ENCODE peak calls at places on chromosomes 16 and 17, in six cellular contexts. One of them, this sample, is unnamed.

GRCh38 chr16:22816475-22816874 is 2.5 kb downstream of the HS3ST2 start:
- DNase-seq in A549: peak
- DNase-seq in HepG2: no peak
- DNase-seq in K562: no peak
- DNase-seq in endothelial cell of umbilical vein: no peak
- DNase-seq in GM12878: no peak
- DNase-seq in this sample: no peak

GRCh38 chr16:71896688-71897368 is 1.5 kb downstream of the IST1 start:
- DNase-seq in A549: no peak
- DNase-seq in HepG2: no peak
- DNase-seq in K562: no peak
- DNase-seq in endothelial cell of umbilical vein: no peak
- DNase-seq in GM12878: no peak
- DNase-seq in this sample: peak

GRCh38 chr17:3929764-3930163 is 13.5 kb upstream of the P2RX1 start:
- DNase-seq in A549: no peak
- DNase-seq in HepG2: no peak
- DNase-seq in K562: no peak
- DNase-seq in endothelial cell of umbilical vein: no peak
- DNase-seq in GM12878: no peak
- DNase-seq in this sample: no peak

GRCh38 chr16:28131210-28131609 is 67.7 kb upstream of the GSG1L start:
- DNase-seq in A549: no peak
- DNase-seq in HepG2: no peak
- DNase-seq in K562: no peak
- DNase-seq in endothelial cell of umbilical vein: no peak
- DNase-seq in GM12878: no peak
- DNase-seq in this sample: no peak

GRCh38 chr17:49291929-49292328 is 61.3 kb upstream of the PHOSPHO1 start:
- DNase-seq in A549: no peak
- DNase-seq in HepG2: no peak
- DNase-seq in K562: no peak
- DNase-seq in endothelial cell of umbilical vein: no peak
- DNase-seq in GM12878: no peak
- DNase-seq in this sample: no peak

GRCh38 chr16:53099318-53100130 is 44.7 kb downstream of the CHD9 start:
- DNase-seq in A549: peak
- DNase-seq in HepG2: peak
- DNase-seq in K562: peak
- DNase-seq in endothelial cell of umbilical vein: peak
- DNase-seq in GM12878: peak
- DNase-seq in this sample: peak

GRCh38 chr17:31548709-31549108 is 157.2 kb downstream of the RAB11FIP4 start:
- DNase-seq in A549: no peak
- DNase-seq in HepG2: no peak
- DNase-seq in K562: peak
- DNase-seq in endothelial cell of umbilical vein: no peak
- DNase-seq in GM12878: no peak
- DNase-seq in this sample: peak

GRCh38 chr16:86625821-86626220 is 47.5 kb downstream of the FOXL1 start:
- DNase-seq in A549: no peak
- DNase-seq in HepG2: no peak
- DNase-seq in K562: no peak
- DNase-seq in endothelial cell of umbilical vein: peak
- DNase-seq in GM12878: no peak
- DNase-seq in this sample: no peak

GRCh38 chr17:56125830-56126819 is 27.1 kb upstream of the ANKFN1 start:
- DNase-seq in A549: peak
- DNase-seq in HepG2: peak
- DNase-seq in K562: peak
- DNase-seq in endothelial cell of umbilical vein: peak
- DNase-seq in GM12878: no peak
- DNase-seq in this sample: peak

GRCh38 chr17:43778337-43779144 is at the start of gene DUSP3:
- DNase-seq in A549: peak
- DNase-seq in HepG2: peak
- DNase-seq in K562: peak
- DNase-seq in endothelial cell of umbilical vein: peak
- DNase-seq in GM12878: no peak
- DNase-seq in this sample: peak

GRCh38 chr17:48472485-48473281 is 42.7 kb upstream of the SKAP1 start:
- DNase-seq in A549: peak
- DNase-seq in HepG2: no peak
- DNase-seq in K562: no peak
- DNase-seq in endothelial cell of umbilical vein: no peak
- DNase-seq in GM12878: no peak
- DNase-seq in this sample: no peak

GRCh38 chr16:62638324-62638911 is 602.2 kb upstream of the CDH8 start:
- DNase-seq in A549: no peak
- DNase-seq in HepG2: no peak
- DNase-seq in K562: no peak
- DNase-seq in endothelial cell of umbilical vein: no peak
- DNase-seq in GM12878: no peak
- DNase-seq in this sample: no peak

GRCh38 chr16:3004319-3004718 is 8.4 kb upstream of the CLDN9 start:
- DNase-seq in A549: no peak
- DNase-seq in HepG2: no peak
- DNase-seq in K562: no peak
- DNase-seq in endothelial cell of umbilical vein: no peak
- DNase-seq in GM12878: no peak
- DNase-seq in this sample: peak

GRCh38 chr16:11076259-11077018 is 132.1 kb downstream of the CLEC16A start:
- DNase-seq in A549: no peak
- DNase-seq in HepG2: no peak
- DNase-seq in K562: peak
- DNase-seq in endothelial cell of umbilical vein: no peak
- DNase-seq in GM12878: peak
- DNase-seq in this sample: no peak

GRCh38 chr17:51371732-51372151 is 111.4 kb downstream of the UTP18 start:
- DNase-seq in A549: peak
- DNase-seq in HepG2: peak
- DNase-seq in K562: peak
- DNase-seq in endothelial cell of umbilical vein: peak
- DNase-seq in GM12878: peak
- DNase-seq in this sample: peak

GRCh38 chr16:54331241-54332002 is 44.8 kb upstream of the IRX3 start:
- DNase-seq in A549: no peak
- DNase-seq in HepG2: no peak
- DNase-seq in K562: no peak
- DNase-seq in endothelial cell of umbilical vein: no peak
- DNase-seq in GM12878: no peak
- DNase-seq in this sample: no peak

GRCh38 chr16:82694239-82694874 is 67.6 kb downstream of the CDH13 start:
- DNase-seq in A549: no peak
- DNase-seq in HepG2: no peak
- DNase-seq in K562: no peak
- DNase-seq in endothelial cell of umbilical vein: no peak
- DNase-seq in GM12878: no peak
- DNase-seq in this sample: no peak

GRCh38 chr17:9389116-9389515 is 186.5 kb downstream of the STX8 start:
- DNase-seq in A549: peak
- DNase-seq in HepG2: peak
- DNase-seq in K562: no peak
- DNase-seq in endothelial cell of umbilical vein: peak
- DNase-seq in GM12878: peak
- DNase-seq in this sample: no peak

GRCh38 chr16:4339909-4340308 is 11.2 kb downstream of the PAM16 start:
- DNase-seq in A549: no peak
- DNase-seq in HepG2: no peak
- DNase-seq in K562: no peak
- DNase-seq in endothelial cell of umbilical vein: peak
- DNase-seq in GM12878: no peak
- DNase-seq in this sample: no peak

GRCh38 chr16:9309844-9310243 is 218.4 kb downstream of the HAPSTR1 start:
- DNase-seq in A549: no peak
- DNase-seq in HepG2: no peak
- DNase-seq in K562: no peak
- DNase-seq in endothelial cell of umbilical vein: no peak
- DNase-seq in GM12878: no peak
- DNase-seq in this sample: no peak

GRCh38 chr16:66935319-66936011 is at the start of gene CES2:
- DNase-seq in A549: no peak
- DNase-seq in HepG2: peak
- DNase-seq in K562: no peak
- DNase-seq in endothelial cell of umbilical vein: peak
- DNase-seq in GM12878: no peak
- DNase-seq in this sample: no peak

GRCh38 chr16:19128454-19129210 is 14.9 kb downstream of the ITPRIPL2 start:
- DNase-seq in A549: no peak
- DNase-seq in HepG2: no peak
- DNase-seq in K562: no peak
- DNase-seq in endothelial cell of umbilical vein: no peak
- DNase-seq in GM12878: no peak
- DNase-seq in this sample: no peak

GRCh38 chr16:65117701-65118448 is 4.0 kb downstream of the CDH11 start:
- DNase-seq in A549: peak
- DNase-seq in HepG2: peak
- DNase-seq in K562: peak
- DNase-seq in endothelial cell of umbilical vein: peak
- DNase-seq in GM12878: peak
- DNase-seq in this sample: peak

GRCh38 chr16:12327971-12328726 is 351.6 kb downstream of the SNX29 start:
- DNase-seq in A549: no peak
- DNase-seq in HepG2: no peak
- DNase-seq in K562: no peak
- DNase-seq in endothelial cell of umbilical vein: no peak
- DNase-seq in GM12878: no peak
- DNase-seq in this sample: no peak

GRCh38 chr16:88803264-88803987 is at the start of gene CDT1:
- DNase-seq in A549: peak
- DNase-seq in HepG2: peak
- DNase-seq in K562: peak
- DNase-seq in endothelial cell of umbilical vein: peak
- DNase-seq in GM12878: no peak
- DNase-seq in this sample: peak

GRCh38 chr16:19188406-19188805 is 20.4 kb downstream of the SYT17 start:
- DNase-seq in A549: no peak
- DNase-seq in HepG2: no peak
- DNase-seq in K562: no peak
- DNase-seq in endothelial cell of umbilical vein: peak
- DNase-seq in GM12878: no peak
- DNase-seq in this sample: no peak

GRCh38 chr17:29613856-29614255 is 8.9 kb downstream of the CORO6 start:
- DNase-seq in A549: no peak
- DNase-seq in HepG2: no peak
- DNase-seq in K562: no peak
- DNase-seq in endothelial cell of umbilical vein: no peak
- DNase-seq in GM12878: no peak
- DNase-seq in this sample: no peak

GRCh38 chr17:74430706-74431567 is 951 bp upstream of the GPRC5C start:
- DNase-seq in A549: peak
- DNase-seq in HepG2: peak
- DNase-seq in K562: peak
- DNase-seq in endothelial cell of umbilical vein: no peak
- DNase-seq in GM12878: peak
- DNase-seq in this sample: peak

GRCh38 chr16:25097304-25097988 is 14.1 kb upstream of the LCMT1 start:
- DNase-seq in A549: no peak
- DNase-seq in HepG2: no peak
- DNase-seq in K562: no peak
- DNase-seq in endothelial cell of umbilical vein: no peak
- DNase-seq in GM12878: no peak
- DNase-seq in this sample: peak

GRCh38 chr17:45575126-45575885 is 84.8 kb upstream of the PLEKHM1 start:
- DNase-seq in A549: no peak
- DNase-seq in HepG2: no peak
- DNase-seq in K562: peak
- DNase-seq in endothelial cell of umbilical vein: no peak
- DNase-seq in GM12878: peak
- DNase-seq in this sample: peak
- TF ChIP-seq MYC in A549: no peak
- TF ChIP-seq MYC in HepG2: no peak
- TF ChIP-seq MYC in K562: no peak
- TF ChIP-seq MYC in endothelial cell of umbilical vein: no peak
- TF ChIP-seq MYC in GM12878: no peak
- TF ChIP-seq MYC in this sample: no peak

GRCh38 chr16:397736-398332 is 835 bp downstream of the NME4 start:
- DNase-seq in A549: peak
- DNase-seq in HepG2: peak
- DNase-seq in K562: peak
- DNase-seq in endothelial cell of umbilical vein: peak
- DNase-seq in GM12878: no peak
- DNase-seq in this sample: no peak
- TF ChIP-seq CTCF in A549: no peak
- TF ChIP-seq CTCF in HepG2: peak
- TF ChIP-seq CTCF in K562: peak
- TF ChIP-seq CTCF in endothelial cell of umbilical vein: peak
- TF ChIP-seq CTCF in GM12878: no peak
- TF ChIP-seq CTCF in this sample: no peak

DNA sequence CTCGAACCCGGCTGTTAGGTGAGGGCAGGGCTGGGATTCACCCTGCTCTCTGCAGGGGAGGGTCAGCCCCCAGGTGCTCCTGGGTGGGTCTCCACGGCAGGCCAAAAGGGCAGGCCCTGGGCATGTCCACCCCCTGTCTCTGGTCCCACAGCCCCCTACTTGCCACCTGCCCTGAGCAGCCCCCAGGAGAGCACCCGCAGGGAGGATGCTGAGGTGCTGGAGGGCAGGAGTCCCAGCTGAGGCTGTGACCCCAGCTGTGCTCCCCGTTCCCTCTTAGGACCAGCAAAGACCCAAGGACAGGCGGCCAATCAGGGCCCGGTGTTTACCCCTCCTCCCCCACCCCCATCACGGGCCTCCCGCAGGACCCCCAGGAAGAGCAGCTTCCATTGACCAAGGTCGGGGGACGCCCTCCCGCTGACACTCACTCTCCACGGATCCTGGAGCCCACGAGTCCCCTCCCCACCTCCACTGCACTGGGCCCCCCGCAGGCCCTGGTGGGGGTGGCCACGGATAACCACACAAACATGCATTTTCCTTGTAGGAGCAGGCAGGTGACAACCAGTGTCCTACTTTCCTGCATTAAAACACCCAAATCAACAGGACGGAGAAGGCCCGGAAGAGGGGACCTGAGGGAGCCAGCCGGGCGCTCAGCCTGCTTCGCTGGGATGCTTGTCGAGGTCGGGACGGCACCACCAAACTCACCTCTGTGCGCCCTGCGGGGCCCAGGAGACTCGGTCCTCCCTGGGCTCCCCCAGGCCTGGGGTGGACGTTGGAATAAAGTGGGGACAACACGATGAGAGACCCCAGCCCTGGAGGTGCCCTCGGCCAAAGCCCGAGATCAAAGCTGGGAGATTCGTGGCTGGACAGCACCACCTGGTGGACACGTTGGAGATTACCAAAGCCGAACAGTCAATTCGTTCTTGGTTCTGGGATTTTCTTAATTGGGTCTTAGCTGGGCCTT is 22.5 kb upstream of the ENPP7 start:
- DNase-seq in A549: peak
- DNase-seq in HepG2: peak
- DNase-seq in K562: peak
- DNase-seq in endothelial cell of umbilical vein: peak
- DNase-seq in GM12878: no peak
- DNase-seq in this sample: peak
- TF ChIP-seq MAX in A549: no peak
- TF ChIP-seq MAX in HepG2: no peak
- TF ChIP-seq MAX in K562: no peak
- TF ChIP-seq MAX in endothelial cell of umbilical vein: no peak
- TF ChIP-seq MAX in GM12878: no peak
- TF ChIP-seq MAX in this sample: no peak

GRCh38 chr17:64128787-64129514 is 993 bp downstream of the ERN1 start:
- DNase-seq in A549: peak
- DNase-seq in HepG2: no peak
- DNase-seq in K562: peak
- DNase-seq in endothelial cell of umbilical vein: peak
- DNase-seq in GM12878: no peak
- DNase-seq in this sample: peak
- TF ChIP-seq MYC in A549: no peak
- TF ChIP-seq MYC in HepG2: no peak
- TF ChIP-seq MYC in K562: no peak
- TF ChIP-seq MYC in endothelial cell of umbilical vein: no peak
- TF ChIP-seq MYC in GM12878: no peak
- TF ChIP-seq MYC in this sample: no peak